ENCODE peak calls at places on chromosomes 4 and X, in four cellular contexts. Q is PC-9, M is Karpas-422, S is breast epithelium. T is an unnamed sample.

GRCh38 chr4:8150152-8151090 is 8.2 kb downstream of the ABLIM2 start:
- DNase-seq in Q (no peak), M (no peak), S (no peak), T (no peak)

GRCh38 chr4:126106658-126107057 is 791.9 kb downstream of the FAT4 start:
- DNase-seq in Q (no peak), M (no peak), S (no peak), T (no peak)

GRCh38 chr4:71195932-71196331 is 142.9 kb upstream of the SLC4A4 start:
- DNase-seq in Q (no peak), M (no peak), S (no peak), T (no peak)

GRCh38 chrX:50594788-50595187 is 124.2 kb upstream of the DGKK start:
- DNase-seq in Q (no peak), M (no peak), S (no peak), T (no peak)

GRCh38 chr4:41014158-41014557 is 200.2 kb downstream of the APBB2 start:
- DNase-seq in Q (no peak), M (no peak), S (no peak), T (no peak)

GRCh38 chr4:41939016-41939623 is 3.9 kb downstream of the TMEM33 start:
- DNase-seq in Q (no peak), M (no peak), S (no peak), T (no peak)

GRCh38 chrX:17082831-17083230 is 136.4 kb downstream of the REPS2 start:
- DNase-seq in Q (no peak), M (peak; percentile 59), S (no peak), T (no peak)

GRCh38 chrX:115531818-115532403 is 29.1 kb upstream of the PLS3 start:
- DNase-seq in Q (no peak), M (no peak), S (no peak), T (no peak)

GRCh38 chr4:61292322-61292721 is 92.2 kb downstream of the ADGRL3 start:
- DNase-seq in Q (no peak), M (no peak), S (no peak), T (no peak)

GRCh38 chr4:113591982-113592381 is 169.6 kb downstream of the CAMK2D start:
- DNase-seq in Q (no peak), M (no peak), S (no peak), T (no peak)

GRCh38 chrX:111095974-111096870 is at the start of gene PAK3:
- DNase-seq in Q (no peak), M (no peak), S (peak; percentile 35), T (no peak)

GRCh38 chr4:81407726-81408125 is 64.0 kb downstream of the RASGEF1B start:
- DNase-seq in Q (no peak), M (no peak), S (no peak), T (no peak)

GRCh38 chr4:142701017-142701416 is 145.1 kb downstream of the INPP4B start:
- DNase-seq in Q (no peak), M (no peak), S (no peak), T (no peak)

GRCh38 chr4:2512396-2513135 is 23.9 kb upstream of the FAM193A start:
- DNase-seq in Q (no peak), M (no peak), S (no peak), T (no peak)

GRCh38 chrX:150357790-150358189 is 5.3 kb upstream of the MAMLD1 start:
- DNase-seq in Q (no peak), M (no peak), S (no peak), T (no peak)

GRCh38 chrX:134406977-134407376 is 53.0 kb upstream of the HPRT1 start:
- DNase-seq in Q (no peak), M (no peak), S (no peak), T (no peak)

GRCh38 chr4:117996891-117997290 is 37.4 kb upstream of the NDST3 start:
- DNase-seq in Q (no peak), M (no peak), S (no peak), T (no peak)

GRCh38 chrX:7083468-7084396 is 63.8 kb upstream of the STS start:
- DNase-seq in Q (peak; percentile 51), M (peak; percentile 96), S (peak; percentile 20), T (no peak)

GRCh38 chrX:8673211-8673610 is 58.7 kb downstream of the ANOS1 start:
- DNase-seq in Q (no peak), M (no peak), S (no peak), T (no peak)

GRCh38 chrX:107654778-107655761 is 26.8 kb downstream of the PRPS1 start:
- DNase-seq in Q (peak; percentile 89), M (peak; percentile 86), S (peak; percentile 40), T (no peak)

GRCh38 chr4:15063341-15063740 is 61.1 kb downstream of the CPEB2 start:
- DNase-seq in Q (no peak), M (no peak), S (no peak), T (no peak)

GRCh38 chrX:19990225-19990518 is 689 bp downstream of the BCLAF3 start:
- DNase-seq in Q (no peak), M (peak; percentile 49), S (no peak), T (no peak)

GRCh38 chr4:139329665-139330200 is 27.5 kb upstream of the NDUFC1 start:
- DNase-seq in Q (no peak), M (no peak), S (no peak), T (no peak)

GRCh38 chr4:108035691-108036090 is 46.0 kb downstream of the HADH start:
- DNase-seq in Q (no peak), M (no peak), S (no peak), T (no peak)

GRCh38 chrX:115174548-115174947 is 14.7 kb upstream of the RBMXL3 start:
- DNase-seq in Q (no peak), M (no peak), S (no peak), T (no peak)

GRCh38 chr4:125313497-125313896 is 1.3 kb upstream of the FAT4 start:
- DNase-seq in Q (peak; percentile 49), M (peak; percentile 94), S (no peak), T (peak; percentile 45)

GRCh38 chrX:148784859-148785655 is 284.6 kb downstream of the AFF2 start:
- DNase-seq in Q (no peak), M (peak; percentile 71), S (no peak), T (no peak)

GRCh38 chr4:100062921-100063320 is 112.8 kb upstream of the H2AZ1 start:
- DNase-seq in Q (no peak), M (no peak), S (no peak), T (no peak)

GRCh38 chrX:74853255-74853654 is 72.0 kb downstream of the NEXMIF start:
- DNase-seq in Q (no peak), M (no peak), S (no peak), T (no peak)

GRCh38 chr4:141180991-141181760 is 39.5 kb upstream of the ZNF330 start:
- DNase-seq in Q (no peak), M (no peak), S (no peak), T (no peak)

GRCh38 chrX:49053223-49054072 is 5.4 kb upstream of the CCDC120 start:
- DNase-seq in Q (peak; percentile 22), M (no peak), S (no peak), T (peak; percentile 22)

GRCh38 chrX:152642931-152643525 is 5.3 kb downstream of the GABRQ start:
- DNase-seq in Q (no peak), M (no peak), S (no peak), T (no peak)

GRCh38 chrX:41823402-41823801 is 99.4 kb downstream of the GPR82 start:
- DNase-seq in Q (no peak), M (no peak), S (no peak), T (no peak)

GRCh38 chr4:31674313-31674947 is 954.3 kb downstream of the PCDH7 start:
- DNase-seq in Q (no peak), M (peak; percentile 46), S (no peak), T (no peak)

DNA sequence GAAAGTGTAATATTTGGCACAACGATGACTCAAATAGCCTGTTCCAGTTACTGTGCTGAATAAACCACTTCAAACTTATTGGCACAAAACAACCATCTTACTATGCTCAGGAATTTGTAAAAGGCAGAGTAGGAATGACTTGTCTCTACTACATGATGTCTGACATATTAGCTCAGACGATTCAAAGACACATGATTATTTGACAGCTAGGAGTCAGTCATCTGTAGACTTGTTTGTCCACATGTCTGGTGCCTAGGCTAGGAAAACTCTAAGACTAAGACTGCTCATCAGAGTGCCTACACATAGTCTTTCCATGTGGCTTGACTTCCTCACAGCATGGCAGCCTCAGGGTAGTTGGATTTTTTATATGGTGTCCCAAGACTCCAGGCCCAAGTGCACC is 154.5 kb downstream of the FANCB start:
- DNase-seq in Q (no peak), M (no peak), S (no peak), T (no peak)
- H3K27me3 ChIP-seq in Q (no peaks in the 10 kb centered on the region), M (no peaks in the 10 kb centered on the region), S (no peaks in the 10 kb centered on the region), T (no peaks in the 10 kb centered on the region)

DNA sequence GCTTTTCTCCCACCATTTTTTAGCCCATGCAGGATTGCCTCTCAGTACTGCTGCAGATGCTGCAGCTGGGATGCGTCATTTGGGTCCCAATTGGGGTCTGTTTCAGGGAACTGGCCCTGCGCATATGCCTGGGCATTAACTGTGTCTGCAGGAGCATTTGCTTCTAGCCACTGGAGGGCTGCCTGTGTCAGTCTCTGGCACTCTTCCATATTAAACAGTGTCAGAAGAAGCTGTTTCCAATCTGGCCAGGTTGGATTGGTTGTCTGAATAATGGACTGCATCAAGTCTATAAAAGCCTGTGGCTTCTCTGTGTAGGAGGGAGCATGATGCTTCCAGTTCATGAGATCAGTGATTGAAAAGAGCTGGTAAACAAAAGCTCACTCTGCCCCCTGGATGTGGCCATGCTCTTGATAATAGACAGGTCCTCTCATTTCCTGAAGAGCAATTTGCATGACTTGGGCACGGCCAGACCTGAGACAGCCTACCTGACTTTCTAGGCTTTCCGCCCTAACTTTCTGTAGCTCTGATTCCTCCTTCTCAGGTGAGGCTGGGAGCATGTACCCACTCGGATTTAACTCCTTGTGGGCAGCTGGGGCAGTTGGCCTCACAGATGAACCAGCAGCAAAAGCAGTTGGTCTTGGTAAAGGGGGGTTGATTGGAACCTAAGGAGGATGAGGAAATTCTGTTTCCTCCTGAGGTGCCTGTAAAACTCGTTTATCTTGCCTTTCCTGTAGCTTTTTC is 29.2 kb downstream of the SULT1E1 start:
- DNase-seq in Q (peak; percentile 23), M (no peak), S (no peak), T (peak; percentile 50)
- H3K27ac ChIP-seq in Q (no peak overlapping the region), M (no peak overlapping the region), S (no peak overlapping the region), T (no peak overlapping the region)

DNA sequence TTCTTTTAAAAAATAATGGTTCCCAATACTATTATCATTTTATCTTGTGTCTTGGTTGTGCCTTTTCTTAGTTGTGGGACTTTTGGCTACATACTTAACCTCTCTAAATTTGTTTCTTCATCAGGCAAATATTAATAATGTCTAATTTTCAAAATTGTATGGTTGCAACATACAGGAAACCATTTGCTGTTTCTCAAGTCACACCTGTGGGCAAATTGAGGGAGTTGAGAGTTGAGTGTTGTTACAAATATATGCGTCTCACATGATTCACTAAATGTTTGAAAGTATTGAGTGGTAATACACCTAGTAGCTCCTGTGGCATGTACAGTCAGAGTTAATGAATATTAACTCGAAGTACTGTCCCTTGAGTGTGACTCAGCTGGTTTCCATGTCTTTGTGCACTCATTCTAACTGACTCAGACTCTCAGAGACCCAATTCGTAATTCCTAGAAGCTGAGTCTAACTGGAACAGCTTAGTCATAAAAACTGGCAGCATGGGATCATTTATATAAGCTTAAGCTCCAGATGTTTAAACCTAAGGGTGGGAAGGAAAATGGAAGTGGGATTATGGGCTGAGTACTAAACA is 802.4 kb downstream of the TRIML1 start:
- DNase-seq in Q (no peak), M (no peak), S (no peak), T (no peak)
- H3K27me3 ChIP-seq in Q (no peaks in the 10 kb centered on the region), M (no peaks in the 10 kb centered on the region), S (no peaks in the 10 kb centered on the region), T (no peaks in the 10 kb centered on the region)

GRCh38 chr4:87498446-87498900 is 30.7 kb downstream of the SPARCL1 start:
- DNase-seq in Q (no peak), M (no peak), S (no peak), T (no peak)

GRCh38 chr4:87497586-87497985 is 31.6 kb downstream of the SPARCL1 start:
- DNase-seq in Q (no peak), M (no peak), S (no peak), T (no peak)

GRCh38 chr4:87502580-87503238 is 26.5 kb downstream of the SPARCL1 start:
- DNase-seq in Q (peak; percentile 17), M (no peak), S (no peak), T (peak; percentile 78)

GRCh38 chr4:87499415-87500106 is 29.6 kb downstream of the SPARCL1 start:
- DNase-seq in Q (no peak), M (no peak), S (no peak), T (no peak)

GRCh38 chr4:87500107-87500462 is 29.1 kb downstream of the SPARCL1 start:
- DNase-seq in Q (no peak), M (no peak), S (no peak), T (no peak)
- H3K27ac ChIP-seq in Q (no peak overlapping the region), M (no peak overlapping the region), S (no peak overlapping the region), T (peak overlapping the region; percentile 62)

T was measured in prostate gland.